ENCODE peak calls at places on chromosomes 4 and X, in nine cellular contexts. C, G, I, P, Z, M, N, K and D are unnamed samples.

GRCh38 chr4:183424109-183424751 is 20.2 kb upstream of the CDKN2AIP start:
- DNase-seq in C (no peak), G (no peak), I (no peak), P (no peak), Z (no peak), M (no peak), N (no peak), K (no peak), D (no peak)

GRCh38 chr4:15525080-15525479 is 55.4 kb downstream of the CC2D2A start:
- DNase-seq in C (no peak), G (no peak), I (no peak), P (no peak), Z (no peak), M (no peak), N (no peak), K (no peak), D (no peak)

GRCh38 chrX:41333744-41333993 is 293 bp upstream of the DDX3X start:
- DNase-seq in C (peak; percentile 51), G (no peak), I (peak; percentile 88), P (peak; percentile 28), Z (peak; percentile 75), M (no peak), N (peak; percentile 83), K (peak; percentile 80), D (peak; percentile 89)

GRCh38 chr4:57234252-57234775 is 124.1 kb upstream of the IGFBP7 start:
- DNase-seq in C (no peak), G (no peak), I (no peak), P (no peak), Z (no peak), M (no peak), N (no peak), K (no peak), D (no peak)

GRCh38 chr4:139311909-139312308 is 9.6 kb upstream of the NDUFC1 start:
- DNase-seq in C (no peak), G (no peak), I (no peak), P (no peak), Z (no peak), M (no peak), N (no peak), K (no peak), D (no peak)

GRCh38 chr4:76782837-76783236 is 115.1 kb downstream of the SOWAHB start:
- DNase-seq in C (no peak), G (no peak), I (peak; percentile 73), P (no peak), Z (no peak), M (no peak), N (peak; percentile 92), K (peak; percentile 89), D (peak; percentile 73)

GRCh38 chrX:36856849-36857248 is 151.3 kb upstream of the FAM47C start:
- DNase-seq in C (no peak), G (no peak), I (peak; percentile 0), P (no peak), Z (no peak), M (no peak), N (no peak), K (no peak), D (no peak)

GRCh38 chrX:39212456-39212855 is 411.2 kb downstream of the MID1IP1 start:
- DNase-seq in C (no peak), G (no peak), I (no peak), P (no peak), Z (no peak), M (no peak), N (no peak), K (no peak), D (no peak)

GRCh38 chr4:188930822-188931221 is 791.6 kb downstream of the TRIML1 start:
- DNase-seq in C (no peak), G (no peak), I (no peak), P (no peak), Z (no peak), M (no peak), N (no peak), K (no peak), D (no peak)

GRCh38 chr4:138449938-138450337 is 207.8 kb upstream of the SLC7A11 start:
- DNase-seq in C (no peak), G (no peak), I (peak; percentile 2), P (no peak), Z (no peak), M (no peak), N (peak; percentile 23), K (peak; percentile 20), D (no peak)

GRCh38 chr4:34943719-34944386 is 1300.5 kb downstream of the ARAP2 start:
- DNase-seq in C (no peak), G (no peak), I (no peak), P (no peak), Z (no peak), M (no peak), N (no peak), K (no peak), D (no peak)

GRCh38 chr4:74451214-74451661 is 6.3 kb downstream of the AREG start:
- DNase-seq in C (no peak), G (no peak), I (peak; percentile 79), P (no peak), Z (peak; percentile 60), M (no peak), N (peak; percentile 70), K (peak; percentile 58), D (peak; percentile 74)
- H3K4me1 ChIP-seq in C (no peaks in the 10 kb centered on the region), G (no peaks in the 10 kb centered on the region), I (no peaks in the 10 kb centered on the region), P (no peaks in the 10 kb centered on the region), Z (no peaks in the 10 kb centered on the region), M (no peaks in the 10 kb centered on the region), N (no peaks in the 10 kb centered on the region), K (peaks cover 25% of the 10 kb centered on the region), D (peaks cover 22% of the 10 kb centered on the region)

GRCh38 chr4:128915544-128915943 is 106.0 kb downstream of the JADE1 start:
- DNase-seq in C (no peak), G (no peak), I (no peak), P (no peak), Z (no peak), M (no peak), N (no peak), K (no peak), D (no peak)
- TF ChIP-seq CTCF in C (no peak), G (no peak), I (no peak), P (no peak), Z (no peak), M (no peak), N (no peak), K (no peak), D (no peak)

DNA sequence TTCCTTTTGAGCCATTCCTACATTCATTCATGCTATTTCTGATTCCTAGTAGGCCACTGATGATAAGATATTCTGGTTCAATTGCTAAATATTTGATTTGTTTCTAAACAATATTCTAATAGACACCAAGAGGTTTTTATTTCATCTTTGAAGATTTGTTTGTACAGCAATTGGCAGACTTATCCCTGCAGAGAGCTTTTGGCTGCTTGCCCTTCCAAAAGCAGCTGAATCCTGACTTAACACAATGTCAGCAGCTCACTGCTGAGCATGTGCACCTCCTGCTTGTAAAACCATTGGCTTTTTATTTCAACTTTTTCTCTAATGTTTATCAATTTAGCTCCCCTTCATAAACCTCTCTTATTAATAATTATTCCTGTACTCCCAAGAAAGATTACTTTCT is 45.3 kb downstream of the MMRN1 start:
- DNase-seq in C (no peak), G (no peak), I (peak; percentile 47), P (no peak), Z (no peak), M (no peak), N (peak; percentile 26), K (peak; percentile 11), D (no peak)
- H3K27me3 ChIP-seq in C (no peaks in the 10 kb centered on the region), G (no peaks in the 10 kb centered on the region), I (no peaks in the 10 kb centered on the region), P (no peaks in the 10 kb centered on the region), Z (no peaks in the 10 kb centered on the region), M (no peaks in the 10 kb centered on the region), N (no peaks in the 10 kb centered on the region), K (no peaks in the 10 kb centered on the region), D (no peaks in the 10 kb centered on the region)

GRCh38 chr4:2797188-2797544 is 4.3 kb downstream of the SH3BP2 start:
- DNase-seq in C (peak; percentile 18), G (peak; percentile 49), I (no peak), P (no peak), Z (no peak), M (peak; percentile 76), N (no peak), K (no peak), D (peak; percentile 25)

GRCh38 chr4:2796261-2797187 is 3.6 kb downstream of the SH3BP2 start:
- DNase-seq in C (peak; percentile 39), G (peak; percentile 70), I (no peak), P (peak; percentile 25), Z (no peak), M (peak; percentile 83), N (peak; percentile 67), K (peak; percentile 46), D (peak; percentile 87)

GRCh38 chr4:2799444-2799911 is 6.6 kb downstream of the SH3BP2 start:
- DNase-seq in C (peak; percentile 25), G (peak; percentile 67), I (no peak), P (peak; percentile 11), Z (no peak), M (peak; percentile 88), N (no peak), K (no peak), D (no peak)

GRCh38 chr4:2798399-2799301 is 5.8 kb downstream of the SH3BP2 start:
- DNase-seq in C (peak; percentile 74), G (peak; percentile 85), I (peak; percentile 72), P (peak; percentile 23), Z (no peak), M (peak; percentile 95), N (no peak), K (no peak), D (peak; percentile 62)

GRCh38 chr4:2797545-2798305 is 4.8 kb downstream of the SH3BP2 start:
- DNase-seq in C (peak; percentile 19), G (peak; percentile 65), I (no peak), P (peak; percentile 11), Z (no peak), M (peak; percentile 86), N (no peak), K (no peak), D (peak; percentile 14)
- H3K4me1 ChIP-seq in C (peaks cover 62% of the 10 kb centered on the region), G (peaks cover 88% of the 10 kb centered on the region), I (peaks cover 34% of the 10 kb centered on the region), P (peaks cover 90% of the 10 kb centered on the region), Z (peaks cover 86% of the 10 kb centered on the region), M (peaks cover 81% of the 10 kb centered on the region), N (peaks cover 33% of the 10 kb centered on the region), K (peaks cover 50% of the 10 kb centered on the region), D (peaks cover 49% of the 10 kb centered on the region)